ENCODE peak calls at places on chromosome X, in four cellular contexts. T is stomach, Q is lower leg skin, D is coronary artery. Y is an unnamed sample.

GRCh38 chrX:71366674-71367256 is 608 bp downstream of the TAF1 start:
- DNase-seq in T (no peak), Q (no peak), D (no peak), Y (no peak)

GRCh38 chrX:72272868-72273267 is 4.2 kb downstream of the RPS4X start:
- DNase-seq in T (no peak), Q (no peak), D (no peak), Y (no peak)

GRCh38 chrX:139077303-139078131 is 366.0 kb upstream of the FGF13 start:
- DNase-seq in T (no peak), Q (no peak), D (no peak), Y (no peak)

GRCh38 chrX:109697855-109698254 is 35.2 kb downstream of the ACSL4 start:
- DNase-seq in T (no peak), Q (no peak), D (no peak), Y (no peak)

GRCh38 chrX:65463550-65463949 is 71.0 kb downstream of the LAS1L start:
- DNase-seq in T (no peak), Q (no peak), D (no peak), Y (no peak)

GRCh38 chrX:68462653-68463052 is 29.4 kb upstream of the OPHN1 start:
- DNase-seq in T (no peak), Q (no peak), D (no peak), Y (no peak)

GRCh38 chrX:1178580-1179057 is 33.8 kb downstream of the CRLF2 start:
- DNase-seq in T (no peak), Q (no peak), D (no peak), Y (no peak)

GRCh38 chrX:129540068-129540653 is at the start of gene OCRL:
- DNase-seq in T (peak), Q (peak), D (peak), Y (peak)

GRCh38 chrX:97471071-97471470 is 587.4 kb downstream of the RPA4 start:
- DNase-seq in T (no peak), Q (no peak), D (no peak), Y (no peak)

GRCh38 chrX:103831803-103832544 is at the start of gene RAB9B:
- DNase-seq in T (peak), Q (peak), D (no peak), Y (no peak)

GRCh38 chrX:51336584-51336983 is 4.0 kb downstream of the NUDT10 start:
- DNase-seq in T (no peak), Q (no peak), D (no peak), Y (no peak)

GRCh38 chrX:102744307-102744706 is 23.8 kb downstream of the GPRASP3 start:
- DNase-seq in T (no peak), Q (no peak), D (no peak), Y (no peak)

GRCh38 chrX:75337525-75337924 is 63.6 kb downstream of the UPRT start:
- DNase-seq in T (no peak), Q (no peak), D (no peak), Y (no peak)

GRCh38 chrX:32489125-32489524 is 722.2 kb downstream of the DMD start:
- DNase-seq in T (no peak), Q (no peak), D (no peak), Y (no peak)

GRCh38 chrX:136126892-136127406 is 20.4 kb upstream of the FHL1 start:
- DNase-seq in T (no peak), Q (no peak), D (no peak), Y (no peak)

GRCh38 chrX:9465380-9466114 is 689 bp downstream of the TBL1X start:
- DNase-seq in T (peak), Q (no peak), D (no peak), Y (no peak)

GRCh38 chrX:12447448-12448154 is 309.3 kb downstream of the FRMPD4 start:
- DNase-seq in T (no peak), Q (no peak), D (no peak), Y (no peak)
- TF ChIP-seq CTCF in T (no peak), Q (no peak), D (no peak), Y (no peak)

DNA sequence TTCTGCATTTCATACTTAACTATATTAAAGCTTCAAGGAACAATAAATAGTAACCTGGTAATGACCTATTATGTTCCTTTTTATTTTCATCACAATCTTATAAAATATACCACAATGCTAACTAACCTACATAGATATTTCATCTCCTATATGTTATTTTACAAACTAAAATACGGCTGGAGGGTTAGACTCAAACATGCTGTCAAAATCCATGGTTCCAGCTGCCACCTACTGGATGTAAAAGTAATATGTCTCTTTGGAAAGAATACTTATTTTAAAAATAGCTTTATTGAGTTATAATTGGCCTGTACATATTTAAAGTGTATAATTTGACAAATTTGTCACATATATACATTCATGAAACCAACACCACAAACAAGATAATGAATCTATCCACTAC is 15.0 kb downstream of the RGN start:
- DNase-seq in T (no peak), Q (no peak), D (no peak), Y (no peak)
- TF ChIP-seq CTCF in T (no peak), Q (no peak), D (no peak), Y (no peak)

GRCh38 chrX:150363561-150364346 is 637 bp downstream of the MAMLD1 start:
- DNase-seq in T (no peak), Q (no peak), D (peak), Y (no peak)
- TF ChIP-seq CTCF in T (no peak), Q (no peak), D (no peak), Y (no peak)

GRCh38 chrX:135095715-135096114 is 24.6 kb downstream of the ETDB start:
- DNase-seq in T (no peak), Q (no peak), D (no peak), Y (no peak)

GRCh38 chrX:135094726-135095125 is 25.6 kb downstream of the ETDB start:
- DNase-seq in T (no peak), Q (no peak), D (no peak), Y (no peak)

GRCh38 chrX:135099493-135099783 is 20.9 kb downstream of the ETDB start:
- DNase-seq in T (no peak), Q (no peak), D (no peak), Y (no peak)
- TF ChIP-seq CTCF in T (no peak), Q (no peak), D (no peak), Y (no peak)

GRCh38 chrX:16603822-16604221 is 46.1 kb upstream of the S100G start:
- DNase-seq in T (no peak), Q (no peak), D (no peak), Y (no peak)
- TF ChIP-seq CTCF in T (no peak), Q (no peak), D (no peak), Y (no peak)

GRCh38 chrX:44542567-44543325 is at the start of gene FUNDC1:
- DNase-seq in T (peak), Q (peak), D (peak), Y (peak)
- TF ChIP-seq CTCF in T (peak), Q (no peak), D (no peak), Y (no peak)

DNA sequence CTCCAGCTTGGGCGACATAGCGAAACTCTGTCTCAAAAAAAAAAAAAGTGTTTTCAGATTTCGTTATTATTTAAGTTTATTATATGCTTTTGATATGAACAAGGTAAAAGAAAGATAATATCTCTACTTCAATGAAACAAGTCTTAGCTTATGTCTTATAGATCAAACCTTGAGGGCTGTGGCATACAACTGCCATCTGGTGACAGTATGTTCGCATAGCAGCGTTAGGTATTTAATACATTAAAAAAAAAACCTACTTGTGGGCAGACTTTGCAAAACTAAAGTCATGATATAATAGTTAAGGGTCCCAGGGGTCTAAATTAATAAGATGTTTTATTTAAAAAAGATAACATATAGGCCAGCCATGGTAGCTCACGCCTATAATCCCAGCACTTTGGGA is 161.2 kb upstream of the AMOT start:
- DNase-seq in T (no peak), Q (no peak), D (no peak), Y (no peak)
- TF ChIP-seq CTCF in T (no peak), Q (no peak), D (no peak), Y (no peak)

GRCh38 chrX:108138814-108139213 is 47.2 kb downstream of the ATG4A start:
- DNase-seq in T (no peak), Q (no peak), D (no peak), Y (no peak)

GRCh38 chrX:108134724-108135123 is 43.1 kb downstream of the ATG4A start:
- DNase-seq in T (no peak), Q (no peak), D (no peak), Y (no peak)

DNA sequence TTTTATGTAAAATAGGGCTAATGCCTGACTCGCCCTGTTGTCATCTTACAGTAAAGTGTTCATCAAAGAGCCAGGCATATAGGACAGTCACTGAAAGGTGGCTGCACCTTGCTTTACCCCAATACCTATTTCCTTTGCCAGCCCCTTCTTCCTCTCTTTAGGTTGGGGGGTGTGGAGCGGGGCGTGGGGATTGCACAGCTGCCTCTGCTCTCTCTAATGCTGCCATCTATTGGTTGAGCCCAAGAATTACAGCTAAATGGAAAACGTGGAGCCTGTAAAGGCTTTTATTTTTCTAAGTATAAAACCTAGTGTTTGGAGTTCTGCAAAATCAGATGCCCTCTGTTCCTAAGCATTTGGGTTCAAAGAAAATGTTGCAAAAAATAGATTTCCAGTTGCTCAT is 47.7 kb downstream of the ATG4A start:
- DNase-seq in T (no peak), Q (no peak), D (no peak), Y (no peak)
- TF ChIP-seq CTCF in T (no peak), Q (no peak), D (no peak), Y (no peak)

GRCh38 chrX:153783378-153784013 is 2.7 kb downstream of the SRPK3 start:
- DNase-seq in T (no peak), Q (no peak), D (no peak), Y (no peak)

GRCh38 chrX:153780678-153781427 is at the start of gene SRPK3:
- DNase-seq in T (no peak), Q (no peak), D (no peak), Y (no peak)

GRCh38 chrX:153782871-153783270 is 2.0 kb downstream of the SRPK3 start:
- DNase-seq in T (no peak), Q (no peak), D (no peak), Y (no peak)

GRCh38 chrX:153781428-153782047 is 697 bp downstream of the SRPK3 start:
- DNase-seq in T (no peak), Q (no peak), D (no peak), Y (no peak)

DNA sequence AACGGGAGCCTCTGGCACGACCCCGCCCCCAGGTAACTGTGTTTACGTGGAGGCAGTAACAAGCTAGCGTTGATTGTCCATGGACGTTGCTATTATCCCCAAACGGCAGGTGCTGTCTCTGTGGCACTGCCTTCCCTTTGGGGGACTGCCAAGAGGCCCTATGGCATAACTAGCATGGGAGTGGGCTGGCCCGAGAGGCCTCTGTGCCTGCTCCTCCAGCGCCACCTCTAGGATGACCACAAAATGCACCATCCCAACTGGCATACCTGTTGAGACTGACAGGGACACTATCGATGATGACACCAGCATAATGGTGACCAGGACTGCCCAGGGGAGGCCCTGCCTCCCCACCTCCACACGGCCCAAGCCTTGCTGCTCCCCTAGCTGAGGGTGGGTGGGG is 1.5 kb downstream of the SRPK3 start:
- DNase-seq in T (no peak), Q (no peak), D (no peak), Y (no peak)
- TF ChIP-seq CTCF in T (no peak), Q (no peak), D (no peak), Y (no peak)

DNA sequence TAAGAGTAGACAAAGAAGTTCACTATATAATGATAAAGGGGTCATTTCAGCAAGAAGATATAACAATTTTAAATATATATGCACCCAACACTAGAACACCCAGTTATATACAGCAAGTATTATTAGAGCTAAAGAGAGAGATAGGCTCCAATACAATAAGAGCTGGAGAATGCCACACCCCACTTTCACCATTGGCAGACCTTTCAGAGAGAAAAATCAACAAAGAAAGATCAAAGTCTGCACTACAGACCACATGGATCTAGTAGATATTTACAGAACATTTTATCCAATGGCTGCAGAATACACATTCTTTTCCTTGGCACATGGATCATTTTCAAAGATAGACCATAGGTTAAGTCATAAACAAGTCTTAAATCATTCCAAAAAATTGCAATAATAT is 479.7 kb upstream of the DIAPH2 start:
- DNase-seq in T (no peak), Q (no peak), D (no peak), Y (no peak)
- TF ChIP-seq CTCF in T (no peak), Q (no peak), D (no peak), Y (no peak)

Y was measured in omental fat pad.